ENCODE peak calls at places on chromosomes 6 and 20, in six cellular contexts. H is SK-N-SH, Y is esophagus muscularis mucosa, B is transverse colon, F is K562, R is GM12891. U is an unnamed sample.

GRCh38 chr6:53750112-53750511 is 44.7 kb upstream of the LRRC1 start:
- DNase-seq in H (no peak), Y (peak; percentile 14), B (no peak), F (no peak), R (no peak), U (no peak)

GRCh38 chr6:537114-537513 is 119.8 kb downstream of the HUS1B start:
- DNase-seq in H (no peak), Y (no peak), B (no peak), F (no peak), R (no peak), U (no peak)

GRCh38 chr20:37901280-37901666 is 1.7 kb upstream of the VSTM2L start:
- DNase-seq in H (no peak), Y (no peak), B (no peak), F (peak; percentile 40), R (no peak), U (no peak)

GRCh38 chr6:156774872-156775405 is 2.2 kb upstream of the ARID1B start:
- DNase-seq in H (no peak), Y (no peak), B (peak; percentile 41), F (no peak), R (no peak), U (peak; percentile 15)

GRCh38 chr6:24699521-24700359 is 19.2 kb downstream of the C6orf62 start:
- DNase-seq in H (no peak), Y (no peak), B (no peak), F (no peak), R (no peak), U (no peak)

GRCh38 chr6:158457616-158458278 is 102.1 kb upstream of the TMEM181 start:
- DNase-seq in H (no peak), Y (no peak), B (no peak), F (no peak), R (no peak), U (no peak)

GRCh38 chr6:22601941-22602340 is 32.6 kb downstream of the HDGFL1 start:
- DNase-seq in H (no peak), Y (no peak), B (no peak), F (no peak), R (no peak), U (no peak)

GRCh38 chr6:109313139-109313538 is 69.1 kb downstream of the CD164 start:
- DNase-seq in H (no peak), Y (no peak), B (no peak), F (no peak), R (no peak), U (no peak)

GRCh38 chr6:168277274-168277669 is 42.3 kb downstream of the DACT2 start:
- DNase-seq in H (no peak), Y (no peak), B (no peak), F (no peak), R (no peak), U (no peak)

GRCh38 chr6:148648754-148649453 is 97.9 kb upstream of the UST start:
- DNase-seq in H (no peak), Y (no peak), B (no peak), F (no peak), R (no peak), U (no peak)

GRCh38 chr6:336159-337114 is 44.1 kb downstream of the DUSP22 start:
- DNase-seq in H (no peak), Y (no peak), B (peak; percentile 44), F (no peak), R (no peak), U (no peak)

GRCh38 chr6:109788687-109789086 is 97.6 kb downstream of the FIG4 start:
- DNase-seq in H (no peak), Y (no peak), B (no peak), F (no peak), R (no peak), U (no peak)

GRCh38 chr20:63942250-63943006 is 13.8 kb downstream of the UCKL1 start:
- DNase-seq in H (no peak), Y (no peak), B (peak; percentile 50), F (peak; percentile 87), R (peak; percentile 67), U (no peak)

GRCh38 chr6:75086236-75086635 is 119.6 kb downstream of the COL12A1 start:
- DNase-seq in H (no peak), Y (no peak), B (no peak), F (no peak), R (no peak), U (no peak)

GRCh38 chr6:105161411-105161810 is 18.4 kb downstream of the POPDC3 start:
- DNase-seq in H (no peak), Y (no peak), B (no peak), F (no peak), R (no peak), U (no peak)

GRCh38 chr6:36126553-36127458 is 3.5 kb upstream of the MAPK13 start:
- DNase-seq in H (no peak), Y (no peak), B (no peak), F (no peak), R (no peak), U (no peak)

GRCh38 chr20:35315199-35316020 is 23.2 kb upstream of the FAM83C start:
- DNase-seq in H (no peak), Y (no peak), B (no peak), F (no peak), R (no peak), U (no peak)

GRCh38 chr6:132798820-132799538 is 542 bp upstream of the SLC18B1 start:
- DNase-seq in H (peak; percentile 61), Y (no peak), B (peak; percentile 85), F (peak; percentile 75), R (peak; percentile 49), U (peak; percentile 64)

GRCh38 chr20:47370850-47371782 is 14.6 kb upstream of the ZMYND8 start:
- DNase-seq in H (no peak), Y (no peak), B (no peak), F (no peak), R (no peak), U (no peak)

GRCh38 chr6:138944412-138944811 is 43.6 kb downstream of the REPS1 start:
- DNase-seq in H (no peak), Y (no peak), B (no peak), F (peak; percentile 30), R (no peak), U (no peak)

GRCh38 chr6:143276436-143276835 is 174.1 kb downstream of the ADAT2 start:
- DNase-seq in H (no peak), Y (no peak), B (no peak), F (no peak), R (peak; percentile 15), U (no peak)

GRCh38 chr6:33746036-33746600 is 587 bp downstream of the IP6K3 start:
- DNase-seq in H (peak; percentile 63), Y (no peak), B (peak; percentile 58), F (no peak), R (no peak), U (no peak)

GRCh38 chr6:131062245-131063027 is 609 bp downstream of the EPB41L2 start:
- DNase-seq in H (no peak), Y (no peak), B (peak; percentile 34), F (no peak), R (peak; percentile 2), U (no peak)

GRCh38 chr6:105193647-105194046 is 13.8 kb upstream of the POPDC3 start:
- DNase-seq in H (no peak), Y (no peak), B (no peak), F (no peak), R (no peak), U (no peak)

GRCh38 chr6:27177454-27178000 is 70.0 kb upstream of the PRSS16 start:
- DNase-seq in H (peak; percentile 72), Y (no peak), B (peak; percentile 88), F (peak; percentile 70), R (peak; percentile 50), U (peak; percentile 71)

GRCh38 chr20:25196701-25197120 is 1.2 kb downstream of the ENTPD6 start:
- DNase-seq in H (no peak), Y (no peak), B (no peak), F (no peak), R (no peak), U (peak; percentile 44)

GRCh38 chr20:25194333-25194972 is 1.1 kb upstream of the ENTPD6 start:
- DNase-seq in H (no peak), Y (peak; percentile 88), B (no peak), F (no peak), R (no peak), U (no peak)

GRCh38 chr20:25195962-25196700 is 619 bp downstream of the ENTPD6 start:
- DNase-seq in H (no peak), Y (peak; percentile 90), B (peak; percentile 87), F (peak; percentile 14), R (no peak), U (peak; percentile 65)

GRCh38 chr20:25197173-25197869 is 1.8 kb downstream of the ENTPD6 start:
- DNase-seq in H (no peak), Y (peak; percentile 85), B (peak; percentile 53), F (peak; percentile 12), R (no peak), U (no peak)

DNA sequence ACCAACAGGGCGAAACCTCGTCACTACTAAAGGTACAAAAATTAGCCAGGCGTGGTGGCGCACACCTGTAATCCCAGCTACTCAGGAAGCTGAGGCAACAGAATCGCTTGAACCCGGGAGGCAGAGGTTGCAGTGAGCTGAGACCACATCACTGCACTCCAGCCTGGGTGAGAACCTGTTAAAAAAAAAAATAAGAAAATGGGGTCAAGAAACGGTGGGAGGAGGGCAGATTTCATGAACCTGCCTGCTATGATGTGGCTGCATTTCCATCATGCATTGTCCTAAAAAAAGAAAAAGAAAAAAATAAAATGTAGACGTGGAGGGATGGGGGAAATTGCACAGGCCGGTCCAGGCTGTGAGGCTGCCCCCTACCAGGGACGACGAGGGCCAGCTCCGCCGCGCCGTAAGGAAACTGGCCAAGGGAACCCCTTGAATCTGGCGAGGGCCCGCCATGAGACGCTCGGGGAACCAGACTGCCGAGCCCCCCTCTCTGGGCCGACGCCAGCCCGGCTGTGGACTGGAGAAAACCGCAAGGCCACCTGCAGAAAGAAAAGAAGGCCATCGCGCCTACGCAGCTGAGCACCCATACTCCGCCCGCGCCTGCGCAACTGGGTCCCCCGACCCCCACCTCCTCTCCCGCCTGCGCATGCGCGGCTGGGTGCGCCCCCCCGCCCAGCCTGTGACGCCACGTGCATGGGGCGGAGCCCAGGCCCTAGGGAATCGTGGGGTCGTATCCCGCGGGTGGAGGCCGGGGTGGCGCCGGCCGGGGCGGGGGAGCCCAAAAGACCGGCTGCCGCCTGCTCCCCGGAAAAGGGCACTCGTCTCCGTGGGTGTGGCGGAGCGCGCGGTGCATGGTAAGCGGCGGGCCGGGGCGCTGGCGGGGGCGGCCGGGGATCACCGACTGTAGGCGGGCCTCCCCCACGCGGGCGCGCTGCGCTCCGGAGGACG is at the start of gene ENTPD6:
- DNase-seq in H (peak; percentile 100), Y (peak; percentile 97), B (peak; percentile 96), F (peak; percentile 97), R (peak; percentile 96), U (peak; percentile 92)
- TF ChIP-seq POLR2AphosphoS5 in H (peak; percentile 87), Y (peak; percentile 94), B (peak; percentile 90), F (no peak), R (no peak), U (peak; percentile 95)

GRCh38 chr20:18188446-18188845 is 50.8 kb downstream of the KAT14 start:
- DNase-seq in H (no peak), Y (no peak), B (no peak), F (no peak), R (no peak), U (no peak)
- TF ChIP-seq POLR2AphosphoS5 in H (no peak), Y (no peak), B (no peak), F (no peak), R (no peak), U (no peak)

GRCh38 chr20:53492212-53492611 is 101.4 kb downstream of the ZNF217 start:
- DNase-seq in H (no peak), Y (no peak), B (no peak), F (no peak), R (no peak), U (no peak)
- TF ChIP-seq POLR2AphosphoS5 in H (no peak), Y (no peak), B (no peak), F (no peak), R (no peak), U (no peak)

DNA sequence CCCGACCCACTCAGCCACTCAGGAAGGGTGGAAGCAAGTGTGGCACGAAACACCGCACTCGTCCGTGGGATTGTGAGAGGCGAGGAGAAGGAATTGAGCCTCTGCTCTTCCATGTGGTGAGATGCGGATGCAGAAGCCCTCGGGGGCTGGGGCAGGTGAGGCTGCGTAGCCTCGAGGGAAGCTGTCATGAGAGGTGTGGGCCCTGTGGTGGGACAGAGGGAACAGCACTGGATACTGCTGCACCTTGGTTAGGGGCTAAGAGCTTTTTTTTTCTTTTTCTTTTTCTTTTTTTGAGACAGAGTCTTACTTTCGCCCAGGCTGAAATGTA is 86.5 kb downstream of the PTPN1 start:
- DNase-seq in H (no peak), Y (no peak), B (no peak), F (no peak), R (no peak), U (no peak)
- TF ChIP-seq POLR2AphosphoS5 in H (no peak), Y (no peak), B (no peak), F (no peak), R (no peak), U (no peak)